ENCODE peak calls at places on chromosomes 11 and 22, in seven cellular contexts. L, P, S, M, H, R and I are unnamed samples.

GRCh38 chr22:21797444-21798221 is 62.0 kb upstream of the YPEL1 start:
- DNase-seq in M (no peak), L (peak; percentile 6), H (no peak), R (no peak), P (no peak), S (no peak), I (no peak)

GRCh38 chr22:40009953-40010751 is 15.4 kb downstream of the FAM83F start:
- DNase-seq in L (peak; percentile 61), M (no peak), P (no peak), H (no peak), R (no peak), S (no peak), I (no peak)

GRCh38 chr22:49880281-49880680 is 26.6 kb downstream of the ZBED4 start:
- DNase-seq in M (peak; percentile 68), S (no peak), P (no peak), L (no peak), R (no peak), H (no peak), I (no peak)

GRCh38 chr22:50031189-50032091 is 18.9 kb upstream of the IL17REL start:
- DNase-seq in M (no peak), L (no peak), P (no peak), R (peak; percentile 85), H (no peak), S (no peak), I (no peak)

GRCh38 chr22:41263704-41264103 is 22.3 kb downstream of the RANGAP1 start:
- DNase-seq in S (no peak), P (no peak), H (no peak), M (no peak), R (no peak), L (no peak), I (no peak)

GRCh38 chr11:69213315-69213714 is 57.6 kb downstream of the SMIM38 start:
- DNase-seq in H (no peak), M (peak; percentile 6), P (no peak), L (no peak), S (no peak), R (peak; percentile 77), I (no peak)

GRCh38 chr11:3953327-3953726 is 97.9 kb downstream of the STIM1 start:
- DNase-seq in H (no peak), L (no peak), M (no peak), S (no peak), R (no peak), P (no peak), I (no peak)

GRCh38 chr11:133526790-133527189 is 5.5 kb downstream of the OPCML start:
- DNase-seq in P (no peak), S (no peak), H (no peak), R (no peak), L (no peak), M (peak; percentile 39), I (no peak)

GRCh38 chr22:41226728-41227655 is 13.7 kb downstream of the CHADL start:
- DNase-seq in P (no peak), L (no peak), S (no peak), R (no peak), M (no peak), H (no peak), I (no peak)

GRCh38 chr11:12161137-12161536 is 50.7 kb downstream of the MICAL2 start:
- DNase-seq in L (no peak), H (no peak), R (no peak), P (no peak), S (no peak), M (no peak), I (no peak)

GRCh38 chr11:130606781-130607511 is 158.5 kb downstream of the ADAMTS15 start:
- DNase-seq in R (peak; percentile 90), H (no peak), L (no peak), S (no peak), M (no peak), P (peak; percentile 51), I (peak; percentile 72)